ENCODE peak calls at places on chromosomes 13 and 19, in four cellular contexts. Y is IMR-90, M is uterus, H is cardiac fibroblast. R is an unnamed sample.
A peak's percentile ranks its signal among the peaks of the same experiment; 100 is the strongest.

GRCh38 chr13:83773961-83774360 is 108.3 kb downstream of the SLITRK1 start:
- DNase-seq in M (no peak), H (no peak), Y (peak; percentile 17), R (no peak)

GRCh38 chr13:110233181-110233641 is 73.7 kb downstream of the COL4A1 start:
- DNase-seq in H (peak; percentile 95), Y (peak; percentile 91), M (peak; percentile 61), R (peak; percentile 88)

GRCh38 chr19:40392894-40393517 is 3.0 kb upstream of the HIPK4 start:
- DNase-seq in M (no peak), Y (no peak), H (no peak), R (no peak)

GRCh38 chr13:30774214-30774730 is 38.9 kb downstream of the ALOX5AP start:
- DNase-seq in H (no peak), M (no peak), Y (no peak), R (no peak)

GRCh38 chr13:48559638-48560320 is 26.9 kb upstream of the RCBTB2 start:
- DNase-seq in Y (peak; percentile 70), M (no peak), H (peak; percentile 40), R (no peak)

GRCh38 chr19:1122972-1123363 is 19.2 kb downstream of the GPX4 start:
- DNase-seq in H (peak; percentile 90), Y (peak; percentile 56), M (peak; percentile 70), R (no peak)

GRCh38 chr19:29672933-29673336 is 7.7 kb downstream of the PLEKHF1 start:
- DNase-seq in M (no peak), Y (no peak), H (no peak), R (no peak)

GRCh38 chr19:43726736-43727592 is 11.1 kb downstream of the IRGC start:
- DNase-seq in Y (no peak), H (peak; percentile 29), M (no peak), R (no peak)

GRCh38 chr19:45568732-45569131 is 15.9 kb downstream of the OPA3 start:
- DNase-seq in M (no peak), H (peak; percentile 68), Y (peak; percentile 67), R (no peak)

GRCh38 chr19:55386515-55386947 is 799 bp downstream of the RPL28 start:
- DNase-seq in H (no peak), Y (no peak), M (no peak), R (no peak)

GRCh38 chr13:25752957-25753540 is 298.8 kb downstream of the SHISA2 start:
- DNase-seq in Y (peak; percentile 36), M (peak; percentile 24), H (peak; percentile 91), R (peak; percentile 80)

GRCh38 chr19:55383279-55383788 is 758 bp downstream of the TMEM238 start:
- DNase-seq in H (no peak), M (no peak), Y (no peak), R (no peak)

GRCh38 chr19:14764401-14764800 is 14.0 kb downstream of the ADGRE2 start:
- DNase-seq in M (no peak), H (no peak), Y (no peak), R (no peak)

GRCh38 chr19:18591735-18592385 is 3.3 kb downstream of the REX1BD start:
- DNase-seq in H (no peak), M (no peak), Y (no peak), R (no peak)

GRCh38 chr13:40982772-40983171 is 36.3 kb downstream of the ELF1 start:
- DNase-seq in M (no peak), H (peak; percentile 93), Y (peak; percentile 52), R (no peak)

GRCh38 chr19:6739884-6740588 is 556 bp downstream of the TRIP10 start:
- DNase-seq in Y (no peak), M (peak; percentile 42), H (no peak), R (no peak)

GRCh38 chr13:50421457-50422130 is 406.4 kb downstream of the KCNRG start:
- DNase-seq in M (no peak), Y (peak; percentile 38), H (no peak), R (no peak)

GRCh38 chr13:37134411-37135041 is 29.1 kb upstream of the CSNK1A1L start:
- DNase-seq in H (peak; percentile 96), M (peak; percentile 17), Y (peak; percentile 90), R (no peak)

GRCh38 chr13:114023716-114024602 is 50.1 kb upstream of the C13orf46 start:
- DNase-seq in Y (no peak), H (no peak), M (no peak), R (no peak)

GRCh38 chr13:73416093-73416492 is 357.3 kb downstream of the KLF5 start:
- DNase-seq in M (no peak), Y (no peak), H (no peak), R (no peak)

GRCh38 chr13:109156181-109156935 is 526.9 kb downstream of the MYO16 start:
- DNase-seq in H (peak; percentile 92), Y (peak; percentile 86), M (no peak), R (no peak)

GRCh38 chr19:7845390-7846179 is 15.6 kb downstream of the EVI5L start:
- DNase-seq in H (no peak), Y (no peak), M (no peak), R (no peak)

GRCh38 chr19:29819986-29820385 is 8.2 kb downstream of the CCNE1 start:
- DNase-seq in Y (no peak), H (no peak), M (no peak), R (no peak)

GRCh38 chr19:31525610-31526147 is 176.4 kb upstream of the TSHZ3 start:
- DNase-seq in Y (no peak), M (no peak), H (no peak), R (no peak)

GRCh38 chr13:40334031-40334430 is 332.4 kb downstream of the FOXO1 start:
- DNase-seq in Y (no peak), M (no peak), H (no peak), R (no peak)

GRCh38 chr19:14361824-14362223 is 19.4 kb upstream of the ADGRE5 start:
- DNase-seq in M (no peak), H (peak; percentile 65), Y (no peak), R (no peak)

GRCh38 chr13:75764251-75764650 is 128.1 kb downstream of the LMO7 start:
- DNase-seq in M (no peak), H (no peak), Y (no peak), R (no peak)

GRCh38 chr19:17777840-17778620 is 16.9 kb upstream of the B3GNT3 start:
- DNase-seq in H (peak; percentile 43), M (peak; percentile 24), Y (peak; percentile 10), R (no peak)

GRCh38 chr13:96816874-96817273 is 177.4 kb downstream of the OXGR1 start:
- DNase-seq in Y (no peak), M (no peak), H (no peak), R (no peak)

GRCh38 chr19:30691767-30692516 is 319.8 kb downstream of the ZNF536 start:
- DNase-seq in M (no peak), H (no peak), Y (no peak), R (no peak)

GRCh38 chr19:6717036-6717435 is 3.4 kb downstream of the C3 start:
- DNase-seq in H (no peak), Y (no peak), M (no peak), R (no peak)

GRCh38 chr13:51957377-51958216 is 53.7 kb downstream of the ATP7B start:
- DNase-seq in Y (no peak), H (no peak), M (no peak), R (no peak)

GRCh38 chr19:48330012-48330681 is 4.8 kb downstream of the EMP3 start:
- DNase-seq in M (peak; percentile 54), Y (no peak), H (no peak), R (no peak)

GRCh38 chr19:48332662-48333466 is 7.5 kb downstream of the EMP3 start:
- DNase-seq in M (peak; percentile 94), H (peak; percentile 98), Y (peak; percentile 98), R (peak; percentile 89)

GRCh38 chr19:48333467-48334384 is 8.4 kb downstream of the EMP3 start:
- DNase-seq in H (peak; percentile 96), Y (peak; percentile 91), M (peak; percentile 88), R (peak; percentile 93)

GRCh38 chr19:48329167-48329891 is 4.0 kb downstream of the EMP3 start:
- DNase-seq in H (peak; percentile 46), Y (peak; percentile 59), M (no peak), R (no peak)

DNA sequence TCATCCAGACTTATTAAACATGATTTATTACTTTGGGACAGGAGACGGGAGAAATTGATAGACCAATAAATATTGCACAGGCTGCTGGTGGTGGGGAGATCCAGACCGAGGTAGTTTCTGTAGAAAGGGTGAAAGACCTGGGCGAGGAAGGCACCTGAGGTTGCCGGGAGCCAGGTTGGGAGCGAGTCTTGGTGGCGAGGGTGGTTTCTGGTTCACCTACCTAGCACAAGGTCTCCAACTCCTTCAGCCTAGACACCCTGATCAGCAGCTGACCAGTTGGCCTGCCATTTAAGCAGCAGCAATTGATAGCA is 7.0 kb downstream of the EMP3 start:
- DNase-seq in H (no peak), M (no peak), Y (no peak), R (no peak)
- H3K4me3 ChIP-seq in H (no peak overlapping the region), M (peak overlapping the region; percentile 14), Y (no peak overlapping the region), R (no peak overlapping the region)

DNA sequence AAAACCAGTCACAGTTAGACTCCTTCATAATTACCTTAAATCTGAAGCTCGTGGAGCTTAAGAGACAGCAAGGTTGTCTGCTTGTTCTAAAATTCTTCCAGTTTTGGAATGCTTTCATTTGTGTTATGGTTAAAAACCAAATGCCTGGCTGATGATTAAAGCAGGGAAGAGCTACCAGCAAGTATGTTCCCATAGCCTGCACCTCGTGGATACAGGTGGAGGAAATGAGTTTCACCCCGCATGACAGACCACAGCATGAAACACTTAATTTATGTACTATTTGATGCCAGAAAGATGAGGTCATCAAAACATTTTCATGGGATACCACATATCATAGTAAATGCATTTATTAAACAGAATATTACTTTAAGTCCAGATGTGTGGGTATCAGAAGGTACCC is 416 bp upstream of the DOCK9 start:
- DNase-seq in M (no peak), Y (peak; percentile 90), H (peak; percentile 48), R (no peak)
- H3K4me3 ChIP-seq in M (peak overlapping the region; percentile 30), Y (peak overlapping the region; percentile 49), H (no peak overlapping the region), R (peak overlapping the region; percentile 53)

DNA sequence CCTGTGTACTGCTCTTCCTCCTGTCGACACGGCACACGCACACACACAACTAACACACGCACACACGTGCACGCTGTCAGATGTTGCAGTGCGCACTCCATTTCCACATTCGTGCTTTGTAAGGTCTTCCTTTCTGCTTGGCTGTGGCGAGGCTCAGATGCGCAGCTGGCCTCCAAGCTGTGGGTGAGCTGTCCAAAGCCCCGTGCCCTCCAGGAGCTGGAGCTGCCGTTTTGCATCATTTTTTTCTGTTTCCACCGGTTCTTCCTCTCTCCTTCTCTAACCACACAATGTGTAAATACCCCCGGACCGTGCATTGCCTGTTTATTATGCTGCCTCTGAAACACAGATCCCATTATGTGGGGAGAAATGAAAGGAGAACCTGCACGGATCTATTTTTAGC is 137.4 kb downstream of the SOX1 start:
- DNase-seq in Y (no peak), H (no peak), M (no peak), R (no peak)
- H3K4me3 ChIP-seq in Y (no peak overlapping the region), H (no peak overlapping the region), M (no peak overlapping the region), R (no peak overlapping the region)

DNA sequence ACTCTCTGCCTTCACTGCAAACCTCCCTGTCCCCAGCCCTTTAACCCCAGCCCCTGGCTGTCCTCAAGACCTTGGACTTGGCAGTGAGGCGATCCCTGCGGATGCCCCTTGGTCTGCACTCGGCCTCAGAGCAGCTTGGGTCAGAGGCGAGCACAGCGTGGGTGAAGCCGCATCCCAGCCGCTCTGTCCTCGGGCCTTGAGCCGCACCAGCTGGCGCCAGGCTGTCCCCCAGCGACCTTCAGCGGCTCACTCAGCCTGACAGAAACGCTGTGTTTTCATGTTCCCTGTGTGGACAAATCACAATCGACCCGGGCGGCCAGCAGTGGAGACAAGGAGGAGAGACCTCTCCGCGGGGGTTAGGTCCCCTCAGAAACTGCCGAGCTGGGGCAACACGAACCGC is 52.0 kb downstream of the GNG7 start:
- DNase-seq in M (no peak), H (peak; percentile 14), Y (no peak), R (no peak)
- H3K4me3 ChIP-seq in M (no peak overlapping the region), H (no peak overlapping the region), Y (no peak overlapping the region), R (no peak overlapping the region)